ENCODE peak calls at places on chromosomes 5 and 9, in six cellular contexts. Y is Calu3, N is DMS79 treated with DMSO at 0.1 percent for 48 hours, C is HuH-7, Q is astrocyte of the spinal cord, O is small intestine. B is an unnamed sample.

GRCh38 chr9:128947423-128948310 is at the start of the genes DOLK and NUP188:
- DNase-seq in O (peak; percentile 92), Q (peak; percentile 89), C (peak; percentile 99), N (peak; percentile 86), Y (peak; percentile 95), B (peak; percentile 91)

GRCh38 chr5:178642351-178642909 is 15.6 kb upstream of the CLK4 start:
- DNase-seq in O (no peak), C (no peak), Y (peak; percentile 38), Q (peak; percentile 94), N (no peak), B (peak; percentile 93)

GRCh38 chr5:1555011-1555807 is 31.4 kb upstream of the LPCAT1 start:
- DNase-seq in C (no peak), Y (peak; percentile 81), O (peak; percentile 28), N (peak; percentile 86), Q (peak; percentile 75), B (peak; percentile 60)

GRCh38 chr5:68898961-68899471 is 194.8 kb upstream of the SLC30A5 start:
- DNase-seq in N (no peak), O (no peak), Q (peak; percentile 70), Y (no peak), C (no peak), B (peak; percentile 51)

GRCh38 chr5:89293849-89294248 is 410.9 kb upstream of the MEF2C start:
- DNase-seq in Y (no peak), C (no peak), N (no peak), O (no peak), Q (no peak), B (peak; percentile 86)

GRCh38 chr5:141532726-141533125 is 43.8 kb downstream of the PCDHGC5 start:
- DNase-seq in Y (no peak), N (no peak), Q (no peak), O (no peak), C (no peak), B (no peak)

GRCh38 chr9:69674741-69675438 is 2.7 kb upstream of the APBA1 start:
- DNase-seq in N (peak; percentile 60), Y (no peak), C (no peak), Q (peak; percentile 81), O (no peak), B (peak; percentile 56)

GRCh38 chr9:97220894-97221477 is 86.5 kb upstream of the CCDC180 start:
- DNase-seq in C (peak; percentile 26), O (no peak), Y (no peak), Q (no peak), N (no peak), B (no peak)

GRCh38 chr9:15423328-15423985 is 781 bp downstream of the SNAPC3 start:
- DNase-seq in Y (no peak), C (no peak), Q (peak; percentile 50), O (peak; percentile 22), N (peak; percentile 45), B (peak; percentile 63)

GRCh38 chr9:81787747-81788632 is 98.6 kb upstream of the TLE1 start:
- DNase-seq in O (no peak), C (peak; percentile 63), Y (peak; percentile 10), Q (peak; percentile 92), N (no peak), B (peak; percentile 94)

GRCh38 chr9:70021026-70021571 is 22.5 kb upstream of the MAMDC2 start:
- DNase-seq in N (no peak), C (no peak), O (no peak), Q (peak; percentile 94), Y (peak; percentile 60), B (peak; percentile 79)

GRCh38 chr9:2174911-2175310 is 159.8 kb downstream of the SMARCA2 start:
- DNase-seq in Q (no peak), O (no peak), C (no peak), Y (no peak), N (no peak), B (no peak)

GRCh38 chr5:106140101-106140500 is 1530.6 kb downstream of the EFNA5 start:
- DNase-seq in Y (no peak), C (no peak), N (no peak), O (no peak), Q (peak; percentile 12), B (peak; percentile 66)

GRCh38 chr5:42404366-42404765 is 18.9 kb upstream of the GHR start:
- DNase-seq in N (no peak), O (no peak), Q (no peak), C (no peak), Y (no peak), B (no peak)

B was measured in choroid plexus epithelial cell.